ENCODE peak calls at places on chromosomes 5 and 9, in eight cellular contexts. U is KBM-7; Q is posterior cingulate gyrus; G is SHP77; W is CD4-positive, CD25-positive, alpha-beta regulatory T cell; A is H4; N is activated CD8-positive, alpha-beta T cell treated with anti-CD3 and anti-CD28 coated beads for 36 hours; R is amniotic stem cell. Z is an unnamed sample.

GRCh38 chr9:3181049-3181953 is 337.4 kb upstream of the PUM3 start:
- DNase-seq in U (peak; percentile 55), Q (peak; percentile 75), G (peak; percentile 31), W (no peak), A (no peak), N (peak; percentile 71), R (no peak), Z (peak; percentile 17)

GRCh38 chr9:81557957-81558791 is 131.2 kb downstream of the TLE1 start:
- DNase-seq in U (no peak), Q (no peak), G (no peak), W (no peak), A (peak; percentile 50), N (no peak), R (no peak), Z (peak; percentile 46)

GRCh38 chr9:10396641-10397040 is 216.2 kb downstream of the PTPRD start:
- DNase-seq in U (no peak), Q (no peak), G (no peak), W (no peak), A (no peak), N (no peak), R (no peak), Z (no peak)

GRCh38 chr5:65263291-65263690 is 218.4 kb downstream of the ADAMTS6 start:
- DNase-seq in U (no peak), Q (no peak), G (no peak), W (no peak), A (no peak), N (no peak), R (no peak), Z (no peak)

GRCh38 chr5:889075-889710 is 3.4 kb downstream of the BRD9 start:
- DNase-seq in U (no peak), Q (no peak), G (no peak), W (no peak), A (no peak), N (no peak), R (no peak), Z (no peak)

GRCh38 chr9:29691758-29692407 is 2118.6 kb upstream of the C9orf72 start:
- DNase-seq in U (peak; percentile 84), Q (no peak), G (peak; percentile 38), W (no peak), A (peak; percentile 50), N (peak; percentile 2), R (no peak), Z (peak; percentile 30)

GRCh38 chr5:43065384-43066230 is 25.5 kb upstream of the ANXA2R start:
- DNase-seq in U (peak; percentile 79), Q (peak; percentile 40), G (peak; percentile 54), W (peak; percentile 36), A (peak; percentile 30), N (peak; percentile 70), R (no peak), Z (peak; percentile 69)

GRCh38 chr5:88889165-88890069 is 6.4 kb upstream of the MEF2C start:
- DNase-seq in U (peak; percentile 85), Q (peak; percentile 75), G (peak; percentile 88), W (no peak), A (no peak), N (no peak), R (no peak), Z (peak; percentile 50)

GRCh38 chr5:51657340-51658240 is 274.3 kb downstream of the ISL1 start:
- DNase-seq in U (no peak), Q (no peak), G (no peak), W (no peak), A (no peak), N (no peak), R (no peak), Z (no peak)

GRCh38 chr5:143573568-143574170 is 170.2 kb upstream of the NR3C1 start:
- DNase-seq in U (no peak), Q (no peak), G (no peak), W (no peak), A (no peak), N (no peak), R (no peak), Z (no peak)

GRCh38 chr5:90899014-90899604 is 340.5 kb downstream of the ADGRV1 start:
- DNase-seq in U (no peak), Q (no peak), G (no peak), W (no peak), A (no peak), N (no peak), R (no peak), Z (no peak)

GRCh38 chr5:33501260-33501659 is 60.5 kb downstream of the TARS1 start:
- DNase-seq in U (no peak), Q (no peak), G (no peak), W (no peak), A (no peak), N (no peak), R (no peak), Z (no peak)

GRCh38 chr5:120304653-120305052 is 159.4 kb upstream of the PRR16 start:
- DNase-seq in U (no peak), Q (no peak), G (no peak), W (no peak), A (peak; percentile 19), N (no peak), R (peak; percentile 1), Z (peak; percentile 75)

Z was measured in LHCN-M2.